ENCODE peak calls at places on chromosome 15, in five cellular contexts. N is keratinocyte; P is CD8-positive, alpha-beta memory T cell; Z is breast epithelium; W is transverse colon. U is an unnamed sample. For H3K9me3, the result is how much of the 10 kb centered on the place peaks cover.

GRCh38 chr15:67998599-67999122 is 55.5 kb upstream of the PIAS1 start:
- DNase-seq in N (peak), P (no peak), Z (no peak), W (peak), U (no peak)

GRCh38 chr15:31439328-31439727 is 112.7 kb downstream of the KLF13 start:
- DNase-seq in W (peak), N (no peak), P (peak), Z (no peak), U (no peak)

GRCh38 chr15:80695911-80696651 is 971 bp downstream of the ABHD17C start:
- DNase-seq in Z (no peak), N (no peak), P (peak), W (peak), U (peak)

GRCh38 chr15:65758242-65758641 is 33.9 kb downstream of the DENND4A start:
- DNase-seq in N (no peak), Z (no peak), P (no peak), W (no peak), U (no peak)

GRCh38 chr15:41558400-41559238 is at the start of gene TYRO3:
- DNase-seq in P (peak), Z (no peak), N (no peak), W (peak), U (peak)

GRCh38 chr15:69736161-69736560 is 283.5 kb downstream of the RPLP1 start:
- DNase-seq in Z (no peak), P (no peak), W (no peak), N (no peak), U (no peak)

GRCh38 chr15:28020644-28021043 is 78.5 kb downstream of the OCA2 start:
- DNase-seq in N (no peak), W (no peak), Z (no peak), P (no peak), U (no peak)

GRCh38 chr15:57881361-57881760 is 174.8 kb downstream of the POLR2M start:
- DNase-seq in Z (no peak), W (no peak), N (no peak), P (no peak), U (no peak)

GRCh38 chr15:63509933-63510547 is 5.6 kb downstream of the USP3 start:
- DNase-seq in W (no peak), N (no peak), Z (no peak), P (no peak), U (no peak)

GRCh38 chr15:89103481-89104171 is 15.4 kb downstream of the ABHD2 start:
- DNase-seq in Z (no peak), P (no peak), W (no peak), N (no peak), U (no peak)

GRCh38 chr15:60396560-60396963 is 1.2 kb downstream of the ANXA2 start:
- DNase-seq in Z (no peak), N (no peak), W (no peak), P (no peak), U (no peak)

GRCh38 chr15:71448688-71449114 is 333.4 kb downstream of the THSD4 start:
- DNase-seq in Z (no peak), N (peak), P (no peak), W (peak), U (no peak)

GRCh38 chr15:80099246-80099645 is 39.8 kb downstream of the ZFAND6 start:
- DNase-seq in N (no peak), P (no peak), W (no peak), Z (no peak), U (no peak)

GRCh38 chr15:78889000-78889399 is 16.3 kb downstream of the MORF4L1 start:
- DNase-seq in P (no peak), N (no peak), W (no peak), Z (no peak), U (no peak)

GRCh38 chr15:49877871-49878511 is 241.0 kb downstream of the ATP8B4 start:
- DNase-seq in Z (no peak), W (no peak), N (no peak), P (no peak), U (no peak)

GRCh38 chr15:101538996-101539395 is 49.5 kb upstream of the PCSK6 start:
- DNase-seq in P (no peak), W (no peak), Z (no peak), N (no peak), U (no peak)

GRCh38 chr15:97316362-97316761 is 644.1 kb upstream of the ARRDC4 start:
- DNase-seq in P (no peak), N (no peak), W (no peak), Z (no peak), U (no peak)

GRCh38 chr15:67158367-67158766 is 93.0 kb downstream of the SMAD3 start:
- DNase-seq in W (no peak), P (no peak), Z (no peak), N (no peak), U (no peak)

GRCh38 chr15:48029656-48030055 is 91.1 kb upstream of the SLC24A5 start:
- DNase-seq in P (no peak), N (no peak), Z (no peak), W (no peak), U (no peak)

GRCh38 chr15:80072285-80072684 is 12.8 kb downstream of the ZFAND6 start:
- DNase-seq in N (peak), Z (no peak), W (no peak), P (no peak), U (no peak)

GRCh38 chr15:32885711-32886110 is 167.9 kb downstream of the GREM1 start:
- DNase-seq in P (no peak), W (no peak), Z (no peak), N (no peak), U (no peak)

GRCh38 chr15:32042269-32042996 is 12.1 kb downstream of the CHRNA7 start:
- DNase-seq in Z (no peak), W (no peak), P (no peak), N (peak), U (no peak)

GRCh38 chr15:88652456-88653199 is 13.8 kb downstream of the ISG20 start:
- DNase-seq in Z (no peak), N (no peak), P (no peak), W (no peak), U (no peak)

GRCh38 chr15:90221251-90221900 is 12.4 kb downstream of the CIB1 start:
- DNase-seq in N (no peak), W (peak), P (no peak), Z (no peak), U (no peak)

GRCh38 chr15:32993285-32993684 is 201.2 kb downstream of the FMN1 start:
- DNase-seq in P (no peak), N (no peak), W (no peak), Z (no peak), U (no peak)

GRCh38 chr15:39128746-39129145 is 452.1 kb upstream of the THBS1 start:
- DNase-seq in P (no peak), Z (no peak), W (no peak), N (no peak), U (no peak)

GRCh38 chr15:58203537-58203936 is 65.4 kb downstream of the AQP9 start:
- DNase-seq in N (no peak), Z (no peak), W (no peak), P (no peak), U (no peak)

GRCh38 chr15:59353994-59354951 is 18.4 kb downstream of the MYO1E start:
- DNase-seq in W (no peak), P (no peak), Z (no peak), N (no peak), U (no peak)

GRCh38 chr15:45703670-45704328 is 69.0 kb downstream of the SQOR start:
- DNase-seq in Z (no peak), N (no peak), W (no peak), P (no peak), U (no peak)

DNA sequence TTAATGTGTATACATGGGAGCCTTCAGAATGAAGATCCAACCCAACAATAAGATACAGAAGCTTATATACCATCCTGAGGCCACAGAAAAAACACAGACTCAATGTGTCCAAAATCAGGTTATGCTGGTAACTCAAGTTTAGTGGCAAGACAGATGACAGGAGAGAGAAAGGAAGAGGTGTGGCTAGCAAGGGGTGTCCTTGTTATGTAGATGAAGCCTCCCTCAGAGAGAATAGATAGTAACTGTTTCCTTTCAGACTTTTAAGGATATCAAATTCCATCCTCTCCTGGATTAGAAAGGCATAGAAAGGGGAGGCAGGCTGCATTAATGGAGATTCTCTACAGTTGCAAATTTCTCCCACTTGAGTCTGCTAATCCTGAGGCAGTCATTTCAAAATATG is 447.4 kb downstream of the GABRB3 start:
- DNase-seq in W (no peak), P (no peak), Z (no peak), N (no peak), U (no peak)
- H3K9me3 ChIP-seq in W (under half), P (under half), Z (under half), N (under half), U (under half)

DNA sequence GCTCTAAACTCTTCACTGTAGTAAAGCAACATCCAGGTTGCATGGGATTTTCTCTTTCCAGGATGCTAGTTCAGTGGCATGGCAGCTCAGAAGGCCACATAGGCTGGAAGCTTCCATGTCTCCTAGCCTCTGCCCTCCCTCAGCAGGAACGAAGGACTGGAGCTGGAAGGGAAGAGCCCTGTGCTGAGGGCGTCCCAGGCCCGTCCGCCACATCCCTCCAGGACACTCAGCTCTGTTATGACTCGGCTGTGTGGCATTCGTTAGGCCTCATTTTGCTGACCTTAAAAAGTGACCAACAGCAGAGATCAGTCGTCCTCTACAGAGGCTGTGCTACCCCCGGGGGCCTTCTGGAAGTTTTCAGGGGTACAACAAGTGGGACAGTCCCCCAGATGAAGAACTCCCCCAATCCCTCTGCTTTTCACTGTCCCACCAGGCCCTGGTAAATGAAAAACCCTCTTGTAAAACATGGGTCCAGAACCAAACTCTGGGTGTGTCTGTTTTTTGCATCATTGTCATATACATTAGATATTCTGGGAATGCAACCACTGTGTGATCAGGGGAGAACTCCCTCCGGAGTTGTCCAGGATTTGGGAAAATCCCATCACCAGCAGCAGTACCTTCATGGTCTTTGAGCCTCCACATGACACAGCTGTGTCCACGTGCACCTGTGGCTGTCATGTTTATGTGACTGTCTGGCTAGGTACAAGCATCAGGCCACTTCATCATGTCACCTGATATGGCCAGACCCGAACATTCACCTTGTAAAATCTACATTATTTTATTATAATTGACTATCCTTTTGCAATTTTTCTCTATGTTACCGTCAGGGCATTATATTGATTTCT is 149.9 kb downstream of the OR4M2 start:
- DNase-seq in W (no peak), Z (no peak), P (peak), N (no peak), U (no peak)
- H3K9me3 ChIP-seq in W (under half), Z (under half), P (under half), N (under half), U (under half)

GRCh38 chr15:99283739-99284138 is 32.5 kb downstream of the LRRC28 start:
- DNase-seq in Z (no peak), N (no peak), P (no peak), W (no peak), U (no peak)
- H3K9me3 ChIP-seq in Z (under half), N (under half), P (under half), W (under half), U (under half)

GRCh38 chr15:94951538-94951937 is 720.2 kb downstream of the MCTP2 start:
- DNase-seq in W (no peak), Z (no peak), P (no peak), N (no peak), U (no peak)
- H3K9me3 ChIP-seq in W (under half), Z (under half), P (under half), N (under half), U (under half)

GRCh38 chr15:29090617-29091466 is 178.8 kb downstream of the NSMCE3 start:
- DNase-seq in N (no peak), P (peak), Z (no peak), W (no peak), U (no peak)
- H3K9me3 ChIP-seq in N (under half), P (under half), Z (under half), W (under half), U (under half)

GRCh38 chr15:20346082-20346805 is 195.4 kb downstream of the GOLGA6L6 start:
- DNase-seq in Z (peak), W (no peak), N (no peak), P (peak), U (no peak)

GRCh38 chr15:20348291-20348899 is 193.2 kb downstream of the GOLGA6L6 start:
- DNase-seq in Z (peak), P (no peak), N (no peak), W (no peak), U (no peak)

GRCh38 chr15:20341901-20342605 is 199.5 kb downstream of the GOLGA6L6 start:
- DNase-seq in Z (peak), W (peak), P (peak), N (no peak), U (peak)

GRCh38 chr15:20344601-20345400 is 196.8 kb downstream of the GOLGA6L6 start:
- DNase-seq in N (no peak), P (peak), W (no peak), Z (peak), U (no peak)

DNA sequence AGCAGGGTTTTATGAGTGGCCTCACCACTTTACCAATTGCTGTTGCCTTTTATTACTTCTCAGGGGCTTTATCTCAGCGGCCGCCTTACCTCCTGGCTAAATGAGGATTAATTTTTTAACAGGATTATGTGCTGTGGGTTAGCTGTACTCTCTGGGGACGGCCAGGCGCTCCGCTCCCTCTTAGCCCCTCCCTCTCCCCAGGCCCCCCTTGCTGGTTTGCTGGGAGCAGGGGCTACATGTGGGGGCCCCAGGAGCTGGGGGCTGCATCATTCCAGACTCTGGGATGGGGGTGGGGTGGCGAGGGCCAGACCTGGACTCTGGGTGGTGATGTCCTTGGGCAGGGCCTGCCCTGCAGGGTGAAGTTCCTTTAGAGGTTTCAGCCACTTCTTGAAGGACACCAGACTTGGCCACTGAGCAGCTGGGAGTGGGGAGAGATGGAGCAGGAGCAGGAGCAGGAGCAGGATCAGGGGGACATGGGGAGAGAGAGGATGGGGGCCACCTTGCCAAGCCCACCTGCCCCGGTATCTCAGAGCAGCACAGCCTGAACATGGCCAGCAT is 196.1 kb downstream of the GOLGA6L6 start:
- DNase-seq in P (peak), N (no peak), W (no peak), Z (no peak), U (no peak)
- H3K9me3 ChIP-seq in P (under half), N (half or more), W (under half), Z (under half), U (under half)

GRCh38 chr15:95365615-95366107 is 964.8 kb upstream of the NR2F2 start:
- DNase-seq in W (no peak), Z (no peak), P (no peak), N (no peak), U (no peak)
- H3K9me3 ChIP-seq in W (under half), Z (under half), P (under half), N (under half), U (under half)

GRCh38 chr15:25057574-25057973 is 102.8 kb downstream of the SNRPN start:
- DNase-seq in Z (peak), P (no peak), W (no peak), N (no peak), U (no peak)
- H3K9me3 ChIP-seq in Z (half or more), P (half or more), W (half or more), N (half or more), U (half or more)